ENCODE peak calls at places on chromosomes 6 and 20, in four cellular contexts. P, H, Z and T are unnamed samples.

GRCh38 chr6:83708970-83709747 is at the start of gene SNAP91:
- DNase-seq in P (peak; percentile 30), H (peak; percentile 21), Z (peak; percentile 5), T (peak; percentile 57)

GRCh38 chr6:85461806-85462185 is 11.9 kb downstream of the NT5E start:
- DNase-seq in P (no peak), H (no peak), Z (no peak), T (peak; percentile 60)

GRCh38 chr6:170189236-170189635 is 101.6 kb downstream of the DLL1 start:
- DNase-seq in P (no peak), H (no peak), Z (no peak), T (no peak)

GRCh38 chr6:6131492-6132109 is 124.9 kb upstream of the NRN1 start:
- DNase-seq in P (no peak), H (no peak), Z (no peak), T (peak; percentile 48)

GRCh38 chr6:118485601-118486550 is 62.2 kb upstream of the PLN start:
- DNase-seq in P (no peak), H (no peak), Z (peak; percentile 35), T (no peak)

GRCh38 chr6:163301721-163302635 is 112.5 kb upstream of the QKI start:
- DNase-seq in P (no peak), H (no peak), Z (no peak), T (no peak)

GRCh38 chr20:35578469-35578868 is 36.6 kb downstream of the ERGIC3 start:
- DNase-seq in P (no peak), H (peak; percentile 11), Z (no peak), T (no peak)

GRCh38 chr20:5069141-5069806 is 50.5 kb downstream of the PCNA start:
- DNase-seq in P (no peak), H (no peak), Z (no peak), T (no peak)

GRCh38 chr20:47950103-47950502 is 164.8 kb upstream of the SULF2 start:
- DNase-seq in P (no peak), H (no peak), Z (peak; percentile 46), T (no peak)

GRCh38 chr20:61705909-61706308 is 359.8 kb downstream of the TAF4 start:
- DNase-seq in P (no peak), H (no peak), Z (no peak), T (no peak)

GRCh38 chr6:26331809-26332226 is 33.2 kb upstream of the BTN3A2 start:
- DNase-seq in P (no peak), H (no peak), Z (no peak), T (no peak)

GRCh38 chr6:166862287-166862977 is 93.9 kb downstream of the RNASET2 start:
- DNase-seq in P (peak; percentile 17), H (no peak), Z (no peak), T (peak; percentile 4)

GRCh38 chr6:109526905-109527628 is 44.0 kb upstream of the ZBTB24 start:
- DNase-seq in P (no peak), H (peak; percentile 62), Z (peak; percentile 65), T (peak; percentile 71)

GRCh38 chr20:51667002-51667408 is 101.2 kb downstream of the ATP9A start:
- DNase-seq in P (no peak), H (no peak), Z (no peak), T (no peak)

GRCh38 chr6:169266746-169267629 is 13.3 kb upstream of the THBS2 start:
- DNase-seq in P (no peak), H (no peak), Z (no peak), T (no peak)

GRCh38 chr6:27839303-27840081 is 72.7 kb downstream of the OR2B2 start:
- DNase-seq in P (no peak), H (no peak), Z (peak; percentile 64), T (peak; percentile 70)

GRCh38 chr6:10491463-10491862 is 29.7 kb upstream of the GCNT2 start:
- DNase-seq in P (no peak), H (no peak), Z (no peak), T (no peak)

GRCh38 chr20:22974354-22974753 is 60.8 kb upstream of the SSTR4 start:
- DNase-seq in P (no peak), H (no peak), Z (peak; percentile 20), T (peak; percentile 14)

GRCh38 chr20:53030061-53030460 is 57.9 kb downstream of the TSHZ2 start:
- DNase-seq in P (no peak), H (no peak), Z (no peak), T (no peak)

GRCh38 chr6:113315879-113316278 is 541.3 kb upstream of the MARCKS start:
- DNase-seq in P (no peak), H (no peak), Z (no peak), T (no peak)

GRCh38 chr6:169978615-169979161 is 227.3 kb downstream of the ERMARD start:
- DNase-seq in P (no peak), H (no peak), Z (no peak), T (no peak)